ENCODE peak calls at places on chromosomes 3 and 15, in five cellular contexts. A, H, G, D and Q are unnamed samples.

GRCh38 chr3:128432898-128433629 is 33.6 kb downstream of the DNAJB8 start:
- DNase-seq in G (no peak), A (no peak), D (no peak), H (peak), Q (no peak)

GRCh38 chr3:37852097-37852496 is 9.6 kb upstream of the CTDSPL start:
- DNase-seq in A (no peak), G (peak), H (peak), D (no peak), Q (no peak)

GRCh38 chr3:147411235-147411607 is 2.1 kb downstream of the ZIC1 start:
- DNase-seq in H (no peak), A (no peak), G (no peak), D (no peak), Q (no peak)

GRCh38 chr3:13367728-13368127 is 52.4 kb downstream of the NUP210 start:
- DNase-seq in H (no peak), A (no peak), G (no peak), D (no peak), Q (no peak)

GRCh38 chr15:57421540-57421939 is 45.2 kb downstream of the CGNL1 start:
- DNase-seq in G (no peak), H (no peak), A (no peak), D (no peak), Q (no peak)

GRCh38 chr3:89571298-89571697 is 463.9 kb downstream of the EPHA3 start:
- DNase-seq in G (no peak), A (no peak), D (no peak), H (no peak), Q (no peak)

GRCh38 chr3:172580680-172581079 is 57.5 kb upstream of the TNFSF10 start:
- DNase-seq in A (no peak), H (no peak), D (no peak), G (no peak), Q (no peak)

GRCh38 chr15:77739591-77740378 is 107.1 kb upstream of the LINGO1 start:
- DNase-seq in G (no peak), A (no peak), H (no peak), D (no peak), Q (no peak)

GRCh38 chr3:102353804-102354203 is 81.0 kb upstream of the ZPLD1 start:
- DNase-seq in G (peak), H (no peak), D (no peak), A (no peak), Q (no peak)

GRCh38 chr3:151766454-151766853 is 32.7 kb downstream of the AADACL2 start:
- DNase-seq in D (no peak), A (no peak), H (peak), G (peak), Q (no peak)

GRCh38 chr3:172139528-172140276 is 100.3 kb downstream of the FNDC3B start:
- DNase-seq in G (no peak), A (no peak), D (no peak), H (no peak), Q (no peak)

GRCh38 chr3:27655536-27655935 is 66.6 kb downstream of the EOMES start:
- DNase-seq in G (no peak), A (no peak), D (no peak), H (no peak), Q (no peak)

GRCh38 chr3:194189243-194189791 is 53.4 kb downstream of the HES1 start:
- DNase-seq in A (no peak), G (no peak), H (no peak), D (peak), Q (no peak)

GRCh38 chr3:195761503-195762248 is 40.9 kb downstream of the MUC20 start:
- DNase-seq in D (no peak), A (peak), H (no peak), G (no peak), Q (no peak)

GRCh38 chr15:36658321-36658720 is 78.9 kb downstream of the CDIN1 start:
- DNase-seq in D (no peak), A (no peak), H (peak), G (peak), Q (no peak)

GRCh38 chr3:21962456-21962855 is 211.4 kb upstream of the ZNF385D start:
- DNase-seq in D (no peak), H (peak), A (no peak), G (no peak), Q (no peak)

GRCh38 chr3:190911382-190911781 is 48.9 kb upstream of the GMNC start:
- DNase-seq in H (no peak), D (no peak), G (peak), A (no peak), Q (no peak)

GRCh38 chr3:78634316-78634715 is 1133.5 kb downstream of the ROBO1 start:
- DNase-seq in A (no peak), H (no peak), G (no peak), D (no peak), Q (no peak)

GRCh38 chr3:18469775-18470174 is 44.6 kb upstream of the SATB1 start:
- DNase-seq in A (no peak), H (no peak), G (no peak), D (no peak), Q (no peak)